ENCODE peak calls at places on chromosomes 6 and 20, in eight cellular contexts. Q, E, Z, V, B, O, G and X are unnamed samples.

GRCh38 chr6:4347877-4348276 is 212.5 kb upstream of the ECI2 start:
- DNase-seq in O (no peak), E (no peak), V (no peak), B (no peak), G (no peak), Z (no peak), Q (no peak), X (no peak)

GRCh38 chr6:34535199-34535598 is 20.9 kb downstream of the SPDEF start:
- DNase-seq in G (no peak), Q (no peak), V (no peak), B (no peak), O (no peak), Z (no peak), E (no peak), X (no peak)

GRCh38 chr20:1388706-1389483 is 4.0 kb downstream of the FKBP1A start:
- DNase-seq in O (no peak), Q (no peak), Z (no peak), V (no peak), E (no peak), G (no peak), B (no peak), X (no peak)

GRCh38 chr20:6959900-6960312 is 192.4 kb downstream of the BMP2 start:
- DNase-seq in E (no peak), B (no peak), G (no peak), Z (no peak), Q (no peak), O (no peak), V (no peak), X (no peak)

GRCh38 chr6:169235286-169235685 is 18.4 kb downstream of the THBS2 start:
- DNase-seq in V (no peak), Q (no peak), G (no peak), B (no peak), E (no peak), Z (no peak), O (no peak), X (no peak)

GRCh38 chr20:3854462-3854870 is 7.8 kb downstream of the MAVS start:
- DNase-seq in Z (no peak), O (no peak), Q (no peak), E (no peak), V (no peak), B (no peak), G (no peak), X (no peak)

GRCh38 chr6:115971785-115972184 is 88.9 kb downstream of the FRK start:
- DNase-seq in G (no peak), Q (no peak), V (no peak), Z (no peak), O (no peak), E (no peak), B (no peak), X (no peak)

GRCh38 chr6:154661751-154662150 is 71.5 kb upstream of the SCAF8 start:
- DNase-seq in E (no peak), B (no peak), O (no peak), Z (no peak), G (no peak), Q (no peak), V (no peak), X (no peak)

GRCh38 chr6:139028242-139028657 is 295 bp upstream of the ABRACL start:
- DNase-seq in B (no peak), Z (no peak), E (no peak), V (no peak), Q (no peak), G (no peak), O (no peak), X (no peak)

GRCh38 chr6:38170666-38171065 is 351.1 kb downstream of the ZFAND3 start:
- DNase-seq in Q (no peak), B (no peak), V (no peak), Z (no peak), O (no peak), G (no peak), E (no peak), X (no peak)

GRCh38 chr6:33592595-33593413 is 12.7 kb upstream of the BAK1 start:
- DNase-seq in O (no peak), Z (no peak), G (no peak), V (peak; percentile 54), Q (no peak), E (no peak), B (no peak), X (peak; percentile 29)

GRCh38 chr6:6758915-6759654 is 170.6 kb downstream of the LY86 start:
- DNase-seq in E (no peak), O (peak; percentile 87), Z (no peak), G (peak; percentile 16), V (no peak), B (no peak), Q (peak; percentile 48), X (no peak)

GRCh38 chr20:58069796-58070663 is 158.4 kb downstream of the ANKRD60 start:
- DNase-seq in Z (no peak), E (no peak), V (no peak), B (no peak), O (no peak), Q (no peak), G (no peak), X (no peak)

GRCh38 chr6:141562801-141563763 is 569.6 kb upstream of the GJE1 start:
- DNase-seq in Q (peak; percentile 54), Z (peak; percentile 64), O (peak; percentile 72), B (peak; percentile 33), E (peak; percentile 77), G (peak; percentile 75), V (peak; percentile 51), X (peak; percentile 5)

GRCh38 chr6:145865595-145865994 is 51.0 kb upstream of the FBXO30 start:
- DNase-seq in O (no peak), Z (no peak), B (no peak), V (no peak), G (no peak), Q (no peak), E (no peak), X (no peak)

GRCh38 chr6:145860562-145860961 is 46.0 kb upstream of the FBXO30 start:
- DNase-seq in E (no peak), O (no peak), Z (no peak), V (no peak), G (no peak), B (no peak), Q (no peak), X (no peak)

GRCh38 chr6:145863988-145864616 is 49.5 kb upstream of the FBXO30 start:
- DNase-seq in Q (no peak), O (no peak), Z (no peak), G (no peak), B (no peak), E (no peak), V (no peak), X (no peak)

GRCh38 chr6:145865175-145865574 is 50.6 kb upstream of the FBXO30 start:
- DNase-seq in V (no peak), Z (no peak), B (no peak), Q (no peak), O (no peak), E (no peak), G (no peak), X (no peak)

GRCh38 chr6:145863396-145863795 is 48.8 kb upstream of the FBXO30 start:
- DNase-seq in Q (no peak), V (no peak), O (no peak), E (no peak), Z (no peak), G (no peak), B (no peak), X (no peak)
- H3K27ac ChIP-seq in Q (no peak overlapping the region), V (no peak overlapping the region), O (no peak overlapping the region), E (no peak overlapping the region), Z (no peak overlapping the region), G (no peak overlapping the region), B (no peak overlapping the region), X (no peak overlapping the region)

GRCh38 chr6:113015249-113015648 is 668.1 kb downstream of the RFPL4B start:
- DNase-seq in B (no peak), Q (no peak), E (no peak), V (no peak), G (peak; percentile 30), Z (no peak), O (no peak), X (no peak)

GRCh38 chr6:113017316-113017715 is 670.2 kb downstream of the RFPL4B start:
- DNase-seq in Z (no peak), V (no peak), B (no peak), E (no peak), Q (no peak), O (no peak), G (no peak), X (no peak)

GRCh38 chr6:113019176-113019575 is 672.0 kb downstream of the RFPL4B start:
- DNase-seq in O (no peak), B (no peak), Z (no peak), V (no peak), E (no peak), Q (no peak), G (no peak), X (no peak)

GRCh38 chr6:113018351-113019151 is 671.4 kb downstream of the RFPL4B start:
- DNase-seq in Q (peak; percentile 79), Z (peak; percentile 32), G (no peak), V (no peak), E (no peak), O (peak; percentile 22), B (peak; percentile 44), X (no peak)
- H3K27ac ChIP-seq in Q (peak overlapping the region; percentile 75), Z (peak overlapping the region; percentile 56), G (no peak overlapping the region), V (no peak overlapping the region), E (no peak overlapping the region), O (peak overlapping the region; percentile 52), B (peak overlapping the region; percentile 44), X (no peak overlapping the region)

GRCh38 chr20:36820928-36821327 is 47.4 kb upstream of the DSN1 start:
- DNase-seq in Z (no peak), G (no peak), E (no peak), V (no peak), O (no peak), Q (no peak), B (no peak), X (no peak)

GRCh38 chr20:36818185-36818584 is 44.6 kb upstream of the DSN1 start:
- DNase-seq in E (no peak), V (no peak), Q (no peak), Z (no peak), B (no peak), G (no peak), O (no peak), X (no peak)

GRCh38 chr20:36818831-36819230 is 45.3 kb upstream of the DSN1 start:
- DNase-seq in V (no peak), E (no peak), Q (no peak), G (no peak), O (no peak), Z (no peak), B (no peak), X (no peak)

GRCh38 chr20:36820073-36820472 is 46.5 kb upstream of the DSN1 start:
- DNase-seq in V (no peak), E (no peak), Q (no peak), B (no peak), G (no peak), Z (no peak), O (no peak), X (no peak)

DNA sequence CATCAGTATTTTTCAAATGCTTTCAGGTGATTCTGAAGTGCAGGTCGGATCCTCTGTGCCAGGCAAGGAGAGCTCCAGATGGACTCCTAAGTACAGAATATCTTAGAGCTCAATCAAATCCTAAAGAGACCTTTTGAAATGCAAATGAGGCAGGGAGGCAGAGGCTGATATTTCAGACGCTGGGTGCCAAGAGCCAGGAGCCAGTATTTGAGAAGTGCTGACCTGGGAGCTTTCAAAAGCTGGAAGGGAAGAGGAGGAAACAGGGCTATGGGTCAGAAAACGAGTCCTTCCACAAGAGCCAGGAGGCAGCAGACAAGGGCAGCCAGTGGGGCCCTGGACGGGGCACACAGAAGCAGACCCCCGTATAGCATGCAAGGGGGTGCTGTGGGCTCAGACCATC is 46.1 kb upstream of the DSN1 start:
- DNase-seq in Z (no peak), V (no peak), B (no peak), E (no peak), G (no peak), O (no peak), Q (no peak), X (no peak)
- H3K27ac ChIP-seq in Z (no peak overlapping the region), V (no peak overlapping the region), B (peak overlapping the region; percentile 55), E (no peak overlapping the region), G (no peak overlapping the region), O (peak overlapping the region; percentile 48), Q (no peak overlapping the region), X (peak overlapping the region; percentile 23)

GRCh38 chr6:107026965-107027364 is 1.0 kb upstream of the MTRES1 start:
- DNase-seq in E (no peak), B (no peak), V (no peak), O (no peak), Q (no peak), G (no peak), Z (no peak), X (no peak)
- H3K27ac ChIP-seq in E (no peak overlapping the region), B (no peak overlapping the region), V (no peak overlapping the region), O (no peak overlapping the region), Q (no peak overlapping the region), G (no peak overlapping the region), Z (no peak overlapping the region), X (no peak overlapping the region)